ENCODE peak calls at places on chromosomes 2 and 18, in seven cellular contexts. U is smooth muscle cell of the brain vasculature; M is H7; D is epithelial cell of esophagus; P is activated naive CD4-positive, alpha-beta T cell treated with Interleukin-2 at 50 U/mL for 16 hours; F is uterus; Z is C1 segment of cervical spinal cord. K is an unnamed sample.

GRCh38 chr2:173667014-173667413 is 298.2 kb downstream of the SP3 start:
- DNase-seq in U (no peak), M (no peak), D (peak), P (no peak), F (no peak), Z (no peak), K (peak)

GRCh38 chr2:115650827-115651226 is 1208.4 kb downstream of the DPP10 start:
- DNase-seq in U (no peak), M (peak), D (no peak), P (no peak), F (no peak), Z (no peak), K (no peak)

GRCh38 chr18:63970803-63971191 is 916 bp downstream of the SERPINB8 start:
- DNase-seq in U (no peak), M (peak), D (peak), P (no peak), F (no peak), Z (no peak), K (peak)

GRCh38 chr2:8049851-8050571 is 631.8 kb upstream of the ID2 start:
- DNase-seq in U (no peak), M (no peak), D (peak), P (peak), F (no peak), Z (no peak), K (peak)

GRCh38 chr18:39318462-39318861 is 1752.9 kb upstream of the CELF4 start:
- DNase-seq in U (no peak), M (no peak), D (peak), P (no peak), F (no peak), Z (no peak), K (no peak)

GRCh38 chr18:11496561-11497172 is 112.7 kb upstream of the SLC35G4 start:
- DNase-seq in U (no peak), M (no peak), D (no peak), P (no peak), F (no peak), Z (no peak), K (no peak)

GRCh38 chr2:20796374-20796791 is 26.5 kb downstream of the LDAH start:
- DNase-seq in U (no peak), M (no peak), D (peak), P (no peak), F (no peak), Z (no peak), K (peak)

GRCh38 chr18:10242922-10243680 is 211.3 kb upstream of the APCDD1 start:
- DNase-seq in U (no peak), M (peak), D (peak), P (no peak), F (no peak), Z (no peak), K (no peak)

GRCh38 chr18:62751341-62751821 is 36.0 kb downstream of the PHLPP1 start:
- DNase-seq in U (no peak), M (no peak), D (no peak), P (no peak), F (no peak), Z (no peak), K (no peak)

GRCh38 chr18:41312241-41312590 is 642.8 kb upstream of the PIK3C3 start:
- DNase-seq in U (no peak), M (no peak), D (no peak), P (no peak), F (no peak), Z (no peak), K (no peak)

GRCh38 chr18:58776084-58776483 is 88.6 kb upstream of the ZNF532 start:
- DNase-seq in U (no peak), M (no peak), D (no peak), P (no peak), F (no peak), Z (no peak), K (no peak)

GRCh38 chr2:237139123-237139675 is 53.5 kb downstream of the COPS8 start:
- DNase-seq in U (no peak), M (no peak), D (no peak), P (no peak), F (no peak), Z (no peak), K (no peak)

GRCh38 chr2:236960516-236960915 is 125.2 kb upstream of the COPS8 start:
- DNase-seq in U (no peak), M (no peak), D (no peak), P (no peak), F (no peak), Z (no peak), K (no peak)

GRCh38 chr18:3332376-3332775 is 70.4 kb downstream of the MYL12B start:
- DNase-seq in U (no peak), M (no peak), D (no peak), P (no peak), F (no peak), Z (no peak), K (no peak)

GRCh38 chr2:85709385-85709784 is 15.2 kb downstream of the GNLY start:
- DNase-seq in U (no peak), M (peak), D (no peak), P (no peak), F (no peak), Z (no peak), K (no peak)

GRCh38 chr2:16515709-16516108 is 149.9 kb downstream of the CYRIA start:
- DNase-seq in U (no peak), M (no peak), D (no peak), P (no peak), F (no peak), Z (no peak), K (no peak)

K was measured in mammary epithelial cell.